ENCODE peak calls at places on chromosomes 2 and 18, in five cellular contexts. T is IMR-90, Y is GM12865, A is cardiac fibroblast, C is GM23338. F is an unnamed sample.

GRCh38 chr2:164757934-164758695 is 83.5 kb downstream of the COBLL1 start:
- DNase-seq in T (peak), A (peak), Y (no peak), C (no peak), F (no peak)

GRCh38 chr2:85949280-85949679 is 60.5 kb upstream of the ST3GAL5 start:
- DNase-seq in T (no peak), Y (no peak), C (no peak), A (no peak), F (peak)

GRCh38 chr2:230796280-230796862 is 68.4 kb upstream of the ITM2C start:
- DNase-seq in C (no peak), T (peak), Y (no peak), A (no peak), F (no peak)

GRCh38 chr18:38329145-38329544 is 763.5 kb upstream of the CELF4 start:
- DNase-seq in A (no peak), T (no peak), C (no peak), Y (no peak), F (no peak)

GRCh38 chr2:46872876-46873631 is 42.6 kb downstream of the MCFD2 start:
- DNase-seq in T (peak), Y (no peak), A (no peak), C (no peak), F (no peak)

GRCh38 chr2:48471048-48471474 is 58.9 kb upstream of the STON1 start:
- DNase-seq in Y (no peak), C (peak), A (peak), T (peak), F (no peak)

GRCh38 chr2:134679740-134680139 is 39.1 kb downstream of the TMEM163 start:
- DNase-seq in A (no peak), Y (no peak), C (no peak), T (no peak), F (no peak)

GRCh38 chr18:51342815-51343214 is 145.3 kb upstream of the MEX3C start:
- DNase-seq in Y (no peak), T (peak), C (no peak), A (peak), F (no peak)

GRCh38 chr2:45765847-45766254 is 114.4 kb downstream of the PRKCE start:
- DNase-seq in T (peak), C (no peak), A (no peak), Y (no peak), F (no peak)

GRCh38 chr2:137964066-137964858 is at the start of gene HNMT:
- DNase-seq in Y (no peak), A (peak), T (peak), C (peak), F (no peak)

GRCh38 chr18:74902170-74902465 is 304.4 kb downstream of the ZNF407 start:
- DNase-seq in A (no peak), Y (no peak), C (no peak), T (no peak), F (no peak)

GRCh38 chr2:8794923-8795825 is 42.2 kb downstream of the KIDINS220 start:
- DNase-seq in T (peak), A (peak), Y (no peak), C (no peak), F (no peak)

GRCh38 chr18:470661-471501 is 29.6 kb downstream of the COLEC12 start:
- DNase-seq in C (no peak), T (peak), A (peak), Y (no peak), F (no peak)

GRCh38 chr2:134153481-134153880 is 100.4 kb upstream of the MGAT5 start:
- DNase-seq in A (no peak), Y (no peak), T (no peak), C (no peak), F (no peak)

GRCh38 chr18:62784338-62784965 is 69.1 kb downstream of the PHLPP1 start:
- DNase-seq in A (peak), Y (peak), T (peak), C (no peak), F (no peak)

DNA sequence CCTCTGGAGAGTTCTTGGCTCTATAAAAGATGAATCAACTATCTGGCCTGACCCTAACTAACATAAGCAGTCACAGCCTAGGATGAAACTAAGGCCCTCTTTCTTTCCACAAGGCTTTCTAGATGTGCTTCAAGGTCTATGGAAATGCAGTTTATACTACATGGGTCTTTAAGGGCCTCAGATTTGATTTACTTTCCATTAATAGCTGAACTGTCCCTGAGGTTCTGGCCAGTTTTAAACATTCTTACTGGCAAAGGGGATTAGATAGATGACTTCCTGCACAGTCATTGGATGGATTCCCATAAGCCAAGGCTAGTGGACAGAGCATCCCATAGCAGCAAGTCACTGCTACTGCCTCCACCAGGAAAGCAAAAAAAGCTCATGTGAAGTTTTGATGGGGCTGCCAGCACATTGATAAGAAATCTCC is 38.1 kb upstream of the LCLAT1 start:
- DNase-seq in A (peak), C (no peak), Y (no peak), T (peak), F (no peak)
- TF ChIP-seq CTCF in A (no peak), C (no peak), Y (no peak), T (peak), F (no peak)

GRCh38 chr18:24839991-24840390 is 379.6 kb downstream of the HRH4 start:
- DNase-seq in C (no peak), T (peak), Y (no peak), A (no peak), F (no peak)

GRCh38 chr18:24831871-24832665 is 371.6 kb downstream of the HRH4 start:
- DNase-seq in T (no peak), C (no peak), Y (no peak), A (no peak), F (no peak)

GRCh38 chr18:24831091-24831490 is 370.7 kb downstream of the HRH4 start:
- DNase-seq in T (no peak), Y (no peak), C (no peak), A (no peak), F (no peak)

GRCh38 chr18:24837065-24837464 is 376.6 kb downstream of the HRH4 start:
- DNase-seq in A (no peak), C (no peak), T (peak), Y (no peak), F (no peak)

GRCh38 chr18:24835751-24836150 is 375.3 kb downstream of the HRH4 start:
- DNase-seq in A (no peak), T (no peak), C (no peak), Y (no peak), F (no peak)
- TF ChIP-seq CTCF in A (no peak), T (no peak), C (no peak), Y (no peak), F (no peak)

GRCh38 chr2:65030933-65031332 is 25.3 kb upstream of the CEP68 start:
- DNase-seq in C (no peak), Y (no peak), T (no peak), A (no peak), F (no peak)

GRCh38 chr2:65032016-65032975 is 23.9 kb upstream of the CEP68 start:
- DNase-seq in T (no peak), A (no peak), C (no peak), Y (peak), F (no peak)

GRCh38 chr2:65035544-65035943 is 20.7 kb upstream of the CEP68 start:
- DNase-seq in Y (no peak), C (no peak), T (no peak), A (no peak), F (no peak)

GRCh38 chr2:65031341-65032015 is 24.7 kb upstream of the CEP68 start:
- DNase-seq in Y (peak), T (no peak), A (no peak), C (peak), F (no peak)

GRCh38 chr2:65033178-65033577 is 23.0 kb upstream of the CEP68 start:
- DNase-seq in T (no peak), Y (peak), C (no peak), A (peak), F (no peak)
- TF ChIP-seq CTCF in T (peak), Y (peak), C (peak), A (no peak), F (peak)

GRCh38 chr2:158805936-158806335 is 10.8 kb downstream of the DAPL1 start:
- DNase-seq in A (no peak), T (no peak), Y (no peak), C (no peak), F (no peak)
- TF ChIP-seq CTCF in A (no peak), T (no peak), Y (no peak), C (no peak), F (no peak)

DNA sequence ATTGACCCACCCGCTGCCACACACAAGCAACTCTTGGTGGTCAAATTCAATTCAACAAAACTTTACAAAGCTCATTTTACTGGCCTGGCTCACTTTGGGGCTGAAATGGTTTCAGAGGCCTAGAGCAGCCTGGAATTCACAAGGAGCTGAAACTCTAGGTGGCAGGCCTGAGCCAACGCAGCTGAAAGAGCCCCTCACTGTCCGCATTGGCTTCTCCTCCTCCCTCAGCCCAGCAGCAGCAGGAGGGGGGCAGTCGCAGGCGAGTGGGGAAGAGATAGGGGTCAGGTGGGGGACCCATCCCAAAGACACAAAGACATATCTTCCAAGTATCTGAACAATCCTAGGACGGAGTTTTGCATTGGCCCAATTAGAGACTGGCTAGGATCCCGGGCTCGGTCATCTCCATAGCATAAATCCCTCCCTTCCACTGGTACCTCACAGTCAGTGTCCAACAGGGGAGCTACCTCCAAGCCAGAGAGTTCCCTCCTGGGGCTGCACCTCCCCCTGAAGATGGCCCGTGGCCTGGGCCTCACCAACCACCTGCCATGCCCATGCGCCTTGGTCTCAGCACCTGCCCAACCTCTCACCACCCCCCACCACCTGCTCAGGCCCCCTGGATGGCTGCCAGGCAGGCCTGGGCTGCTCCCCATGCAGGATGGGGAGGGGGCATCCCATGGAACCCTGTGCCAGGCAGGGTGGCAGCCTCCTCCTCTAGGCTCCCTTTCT is 113.4 kb downstream of the ZBTB7C start:
- DNase-seq in A (peak), Y (no peak), C (peak), T (no peak), F (peak)
- TF ChIP-seq CTCF in A (peak), Y (no peak), C (peak), T (no peak), F (peak)

DNA sequence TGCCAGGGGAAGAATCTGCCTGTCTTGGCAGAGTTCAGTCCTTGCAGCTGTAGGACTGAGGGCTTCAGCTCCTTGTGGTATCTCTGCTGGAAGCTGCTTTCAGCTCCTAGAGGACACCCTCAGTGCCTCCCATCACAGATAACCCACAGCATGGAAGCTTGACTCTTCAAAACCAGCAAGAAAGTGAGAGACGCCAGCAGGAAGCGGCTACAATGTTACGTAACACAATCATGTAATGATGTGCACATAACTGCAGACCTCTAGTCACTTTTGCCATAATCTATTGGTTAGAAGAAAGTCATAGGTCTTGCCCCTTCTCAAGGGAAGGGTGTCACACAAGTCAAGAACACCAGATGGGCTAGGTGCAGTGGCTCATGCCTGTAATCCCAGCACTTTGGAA is 69.1 kb upstream of the AFF3 start:
- DNase-seq in A (no peak), Y (no peak), C (no peak), T (no peak), F (no peak)
- TF ChIP-seq CTCF in A (no peak), Y (no peak), C (no peak), T (no peak), F (no peak)

GRCh38 chr2:105274046-105274445 is 32.5 kb downstream of the GPR45 start:
- DNase-seq in A (no peak), T (no peak), C (no peak), Y (no peak), F (no peak)

GRCh38 chr2:105283532-105283931 is 42.0 kb downstream of the GPR45 start:
- DNase-seq in A (no peak), Y (no peak), C (no peak), T (no peak), F (no peak)

GRCh38 chr2:105280281-105280680 is 38.7 kb downstream of the GPR45 start:
- DNase-seq in A (no peak), T (no peak), Y (no peak), C (no peak), F (no peak)

GRCh38 chr2:105278654-105279053 is 37.1 kb downstream of the GPR45 start:
- DNase-seq in Y (no peak), A (no peak), T (no peak), C (peak), F (no peak)
- TF ChIP-seq CTCF in Y (no peak), A (peak), T (no peak), C (peak), F (no peak)

F was measured in osteocyte.